ENCODE peak calls at places on chromosomes 2 and 18, in ten cellular contexts. S is stimulated activated naive CD8-positive, alpha-beta T cell treated with anti-CD3 and anti-CD28 coated beads, Interleukin-15, Interleukin-2, amounts not matched to agents 100 U/mL and 50 U/mL, for 24 hours; L is RPMI7951; R is CD8-positive, alpha-beta T cell; C is BE2C; J is activated CD4-positive, alpha-beta T cell treated with anti-CD3 and anti-CD28 coated beads, Interleukin-2, amount 50 U/mL, for 24 hours; D is activated CD8-positive, alpha-beta T cell treated with anti-CD3 and anti-CD28 coated beads, Interleukin-2, amount 10 ng/mL, durations not matched to agents 7 days and 5 days; F is hepatic stellate cell; A is neural progenitor cell; E is PC-9. X is an unnamed sample.

GRCh38 chr2:32688511-32688910 is 60.7 kb downstream of the TTC27 start:
- DNase-seq in F (no peak), E (peak; percentile 40), A (no peak), L (peak; percentile 67), S (no peak), J (no peak), D (no peak), R (no peak), C (no peak), X (no peak)

GRCh38 chr2:219405451-219405850 is 12.7 kb upstream of the DES start:
- DNase-seq in R (no peak), J (no peak), L (no peak), A (peak; percentile 42), D (no peak), C (no peak), F (no peak), E (no peak), S (no peak), X (no peak)

GRCh38 chr18:24465491-24465890 is 5.1 kb downstream of the HRH4 start:
- DNase-seq in R (no peak), F (no peak), D (no peak), C (no peak), J (no peak), E (no peak), L (no peak), S (no peak), A (no peak), X (no peak)

GRCh38 chr2:70450641-70451250 is 102.9 kb downstream of the TGFA start:
- DNase-seq in J (no peak), F (no peak), S (no peak), R (no peak), D (peak; percentile 7), A (no peak), E (no peak), L (no peak), C (no peak), X (no peak)

GRCh38 chr2:68730828-68731227 is 3.8 kb upstream of the ARHGAP25 start:
- DNase-seq in L (peak; percentile 69), E (no peak), D (no peak), S (no peak), F (peak; percentile 16), C (no peak), J (no peak), R (no peak), A (no peak), X (no peak)

GRCh38 chr2:25376750-25377621 is 35.3 kb upstream of the DNMT3A start:
- DNase-seq in F (peak; percentile 87), J (peak; percentile 85), R (peak; percentile 94), A (peak; percentile 94), S (peak; percentile 96), C (peak; percentile 91), E (peak; percentile 76), L (peak; percentile 86), D (peak; percentile 96), X (peak; percentile 39)

GRCh38 chr18:22813648-22814328 is 119.3 kb upstream of the RBBP8 start:
- DNase-seq in J (no peak), C (peak; percentile 8), L (peak; percentile 19), D (no peak), A (peak; percentile 60), E (peak; percentile 39), R (no peak), S (no peak), F (no peak), X (no peak)

GRCh38 chr2:20326163-20326780 is 24.4 kb downstream of the PUM2 start:
- DNase-seq in E (no peak), J (no peak), R (peak; percentile 58), L (peak; percentile 56), F (peak; percentile 38), A (peak; percentile 57), S (peak; percentile 45), D (peak; percentile 66), C (peak; percentile 66), X (no peak)

GRCh38 chr2:183283176-183283575 is 158.9 kb downstream of the NUP35 start:
- DNase-seq in F (no peak), C (no peak), E (no peak), L (peak; percentile 32), S (no peak), A (no peak), D (no peak), J (no peak), R (no peak), X (no peak)

GRCh38 chr2:23690421-23691105 is 236.4 kb downstream of the ATAD2B start:
- DNase-seq in J (no peak), E (no peak), L (no peak), F (no peak), S (no peak), D (no peak), R (no peak), A (no peak), C (no peak), X (no peak)

GRCh38 chr2:63662028-63662804 is 73.5 kb downstream of the MDH1 start:
- DNase-seq in S (no peak), D (no peak), J (no peak), E (no peak), A (no peak), L (no peak), F (no peak), C (no peak), R (no peak), X (no peak)

GRCh38 chr2:158255257-158255656 is 153.6 kb downstream of the UPP2 start:
- DNase-seq in A (no peak), L (no peak), S (no peak), D (no peak), E (no peak), C (no peak), R (no peak), F (no peak), J (no peak), X (no peak)

GRCh38 chr2:222862068-222862914 is 1.5 kb downstream of the ACSL3 start:
- DNase-seq in E (peak; percentile 51), R (no peak), F (peak; percentile 37), A (peak; percentile 27), L (peak; percentile 49), S (no peak), D (no peak), J (no peak), C (no peak), X (no peak)

GRCh38 chr2:25341753-25342371 is at the start of gene DNMT3A:
- DNase-seq in D (peak; percentile 72), L (peak; percentile 66), J (no peak), R (peak; percentile 63), C (peak; percentile 79), S (peak; percentile 68), E (no peak), A (peak; percentile 77), F (peak; percentile 79), X (no peak)